ENCODE peak calls at places on chromosomes 11 and 22, in six cellular contexts. K is heart left ventricle, G is BE2C, R is colonic mucosa, S is foreskin fibroblast, L is kidney epithelial cell. V is an unnamed sample.

GRCh38 chr11:6563667-6564066 is 39.7 kb downstream of the RRP8 start:
- DNase-seq in L (no peak), K (no peak), R (no peak), G (peak; percentile 50), S (no peak), V (no peak)

GRCh38 chr11:121494355-121495099 is 41.8 kb upstream of the SORL1-AS1 start:
- DNase-seq in L (no peak), K (no peak), G (no peak), S (no peak), R (no peak), V (no peak)

GRCh38 chr11:47239889-47240288 is 8.7 kb downstream of the ACP2 start:
- DNase-seq in K (no peak), G (no peak), R (no peak), L (no peak), S (no peak), V (no peak)

GRCh38 chr22:35467788-35468187 is 67.8 kb downstream of the MCM5 start:
- DNase-seq in L (no peak), K (peak; percentile 85), G (peak; percentile 60), S (peak; percentile 54), R (peak; percentile 76), V (no peak)

GRCh38 chr22:41485033-41485432 is 16.1 kb downstream of the ACO2 start:
- DNase-seq in R (peak; percentile 77), S (no peak), G (no peak), L (no peak), K (no peak), V (no peak)

GRCh38 chr22:49934891-49935557 is 16.6 kb downstream of the CRELD2 start:
- DNase-seq in R (peak; percentile 90), G (peak; percentile 64), K (peak; percentile 94), S (peak; percentile 52), L (no peak), V (peak; percentile 39)

GRCh38 chr11:121889931-121890330 is 226.1 kb downstream of the BLID start:
- DNase-seq in S (peak; percentile 58), R (no peak), G (no peak), L (no peak), K (no peak), V (no peak)

GRCh38 chr11:93481279-93481678 is 61.9 kb downstream of the SMCO4 start:
- DNase-seq in S (no peak), K (no peak), R (peak; percentile 76), G (no peak), L (no peak), V (no peak)

GRCh38 chr11:95157824-95158223 is 68.2 kb downstream of the ENDOD1 start:
- DNase-seq in R (no peak), L (no peak), S (no peak), K (no peak), G (no peak), V (no peak)

GRCh38 chr22:49768511-49768910 is 59.2 kb downstream of the BRD1 start:
- DNase-seq in L (no peak), G (peak; percentile 6), R (no peak), K (peak; percentile 34), S (no peak), V (no peak)

GRCh38 chr11:86672007-86672621 is at the start of gene ME3:
- DNase-seq in R (peak; percentile 71), G (peak; percentile 35), K (peak; percentile 86), S (peak; percentile 57), L (no peak), V (no peak)

GRCh38 chr11:47983464-47984397 is 3.4 kb downstream of the PTPRJ start:
- DNase-seq in R (no peak), K (no peak), L (no peak), S (no peak), G (no peak), V (no peak)

GRCh38 chr11:84740050-84740449 is 887.1 kb downstream of the DLG2 start:
- DNase-seq in L (no peak), K (no peak), R (no peak), G (no peak), S (no peak), V (no peak)

GRCh38 chr11:19380375-19380774 is 139.6 kb upstream of the E2F8 start:
- DNase-seq in S (peak; percentile 95), R (no peak), G (no peak), K (no peak), L (peak; percentile 72), V (no peak)

GRCh38 chr11:112318661-112319060 is 58.0 kb upstream of the PLET1 start:
- DNase-seq in S (no peak), K (no peak), R (no peak), L (no peak), G (no peak), V (no peak)

GRCh38 chr11:125750629-125751028 is 4.5 kb downstream of the PATE1 start:
- DNase-seq in S (no peak), G (no peak), R (no peak), K (no peak), L (no peak), V (no peak)

GRCh38 chr11:2714463-2714800 is 14.6 kb upstream of the KCNQ1OT1 start:
- DNase-seq in R (no peak), K (peak; percentile 33), S (no peak), L (no peak), G (no peak), V (no peak)

GRCh38 chr11:43833657-43834073 is 47.0 kb upstream of the ALKBH3 start:
- DNase-seq in L (no peak), R (no peak), G (no peak), S (no peak), K (no peak), V (peak; percentile 49)

GRCh38 chr11:78646564-78647185 is 72.0 kb upstream of the NARS2 start:
- DNase-seq in L (no peak), R (peak; percentile 73), K (no peak), S (no peak), G (peak; percentile 54), V (no peak)

GRCh38 chr11:32259641-32260081 is 168.8 kb downstream of the RCN1 start:
- DNase-seq in R (no peak), S (no peak), L (no peak), K (no peak), G (no peak), V (no peak)

GRCh38 chr22:48746789-48747425 is 1080.8 kb downstream of the BRD1 start:
- DNase-seq in R (no peak), K (no peak), S (no peak), L (no peak), G (no peak), V (no peak)

GRCh38 chr11:59756845-59757244 is 1.7 kb downstream of the STX3 start:
- DNase-seq in G (no peak), R (peak; percentile 78), S (no peak), K (no peak), L (no peak), V (no peak)

GRCh38 chr11:118658372-118659313 is 20.8 kb downstream of the TREH start:
- DNase-seq in S (no peak), L (no peak), R (no peak), K (peak; percentile 60), G (no peak), V (no peak)

GRCh38 chr22:24066872-24067271 is 55.8 kb downstream of the CABIN1 start:
- DNase-seq in K (no peak), R (peak; percentile 47), G (peak; percentile 35), L (no peak), S (no peak), V (no peak)

GRCh38 chr11:66868726-66869291 is 11.9 kb downstream of the LRFN4 start:
- DNase-seq in K (no peak), L (no peak), S (no peak), R (peak; percentile 83), G (peak; percentile 50), V (no peak)

GRCh38 chr22:29156507-29156906 is 49.2 kb upstream of the EMID1 start:
- DNase-seq in S (peak; percentile 18), L (no peak), R (no peak), G (no peak), K (no peak), V (no peak)
- TF ChIP-seq CTCF in S (peak; percentile 23), L (peak; percentile 13), R (no peak), G (peak; percentile 25), K (no peak), V (peak; percentile 12)

GRCh38 chr11:11163256-11163655 is 189.8 kb downstream of the CSNK2A3 start:
- DNase-seq in L (no peak), K (no peak), R (no peak), G (peak; percentile 16), S (peak; percentile 9), V (no peak)
- TF ChIP-seq CTCF in L (peak; percentile 14), K (no peak), R (no peak), G (peak; percentile 18), S (no peak), V (peak; percentile 13)

GRCh38 chr22:30425616-30426394 is at the start of gene MTFP1:
- DNase-seq in R (peak; percentile 74), L (no peak), S (peak; percentile 59), G (peak; percentile 83), K (peak; percentile 84), V (no peak)

GRCh38 chr22:30425327-30425615 is 297 bp upstream of the MTFP1 start:
- DNase-seq in L (no peak), R (no peak), S (no peak), K (no peak), G (no peak), V (no peak)

GRCh38 chr22:30423296-30423958 is 2.1 kb upstream of the MTFP1 start:
- DNase-seq in S (no peak), L (no peak), G (peak; percentile 30), K (no peak), R (no peak), V (no peak)

GRCh38 chr22:30423959-30424380 is 1.6 kb upstream of the MTFP1 start:
- DNase-seq in R (peak; percentile 99), K (peak; percentile 99), L (peak; percentile 96), S (peak; percentile 100), G (peak; percentile 99), V (peak; percentile 99)

DNA sequence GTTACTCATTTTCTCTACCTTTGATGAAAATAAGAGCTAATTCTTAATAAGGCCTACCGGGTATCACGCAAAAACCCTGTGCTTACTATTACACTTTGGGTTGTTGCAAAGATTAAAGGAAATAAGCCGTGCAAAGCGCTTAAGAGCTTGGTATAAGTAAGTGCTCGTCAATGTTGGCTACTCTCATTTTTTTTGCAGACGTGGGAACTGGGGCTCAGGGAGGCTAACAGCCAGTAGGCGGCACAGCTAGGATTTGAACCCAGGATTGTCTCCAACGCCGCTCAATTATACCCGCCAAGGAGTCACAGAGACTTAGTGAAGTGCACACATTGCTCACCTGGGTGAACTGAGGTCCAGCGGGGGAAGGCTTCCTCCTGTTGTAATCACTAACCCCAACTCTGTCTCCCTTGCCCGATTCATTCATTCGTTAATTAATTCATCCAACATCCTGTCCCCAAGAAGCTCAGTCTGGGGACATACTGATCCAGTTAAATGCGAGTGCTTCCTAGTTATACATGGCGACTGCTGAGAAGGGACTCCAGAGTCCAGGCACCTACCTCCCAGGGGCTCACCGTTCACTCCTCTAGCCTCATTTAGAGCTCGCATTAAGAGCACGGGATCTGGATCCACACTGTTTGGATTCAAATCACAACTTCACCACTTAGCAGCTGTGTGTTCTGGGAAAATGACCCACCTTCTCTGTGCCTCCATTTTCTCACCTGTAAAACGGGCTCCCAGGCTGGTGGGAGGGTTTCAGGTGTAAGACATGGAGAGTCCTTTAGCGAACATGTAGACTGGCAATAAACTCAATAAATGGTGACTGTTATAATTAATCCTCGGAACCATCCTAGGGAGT is 869 bp upstream of the MTFP1 start:
- DNase-seq in K (no peak), S (no peak), G (no peak), L (no peak), R (peak; percentile 45), V (no peak)
- TF ChIP-seq CTCF in K (no peak), S (no peak), G (peak; percentile 8), L (peak; percentile 14), R (no peak), V (no peak)

DNA sequence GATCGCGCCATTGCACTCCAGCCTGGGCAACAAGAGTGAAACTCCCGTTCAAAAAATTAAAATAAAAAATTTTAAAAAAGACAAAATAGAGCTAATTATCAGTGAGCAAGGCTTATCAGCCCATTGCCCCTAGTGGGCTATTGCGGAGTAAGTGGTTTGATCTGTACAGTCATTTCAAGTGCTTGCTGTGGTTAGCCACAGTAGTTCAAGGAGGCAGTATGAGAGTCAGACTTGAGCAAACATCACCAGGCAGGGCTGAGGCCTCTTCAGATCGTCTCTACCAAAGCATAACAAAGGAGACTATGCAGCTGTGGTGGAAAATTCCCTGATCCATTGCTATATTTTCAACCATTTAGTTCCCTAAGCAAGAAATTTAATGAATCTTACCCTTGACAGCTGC is 4.3 kb upstream of the SBF2 start:
- DNase-seq in R (no peak), S (peak; percentile 83), L (peak; percentile 89), G (no peak), K (no peak), V (no peak)
- TF ChIP-seq CTCF in R (no peak), S (peak; percentile 7), L (peak; percentile 20), G (no peak), K (no peak), V (no peak)

V was measured in AG09319.